ENCODE peak calls at places on chromosomes 2 and 18, in five cellular contexts. A is A549, X is immature natural killer cell, U is right cardiac atrium, C is GM10248. T is an unnamed sample.

GRCh38 chr2:145012214-145012670 is 492.3 kb upstream of the ZEB2 start:
- DNase-seq in C (no peak), U (peak), A (peak), X (no peak), T (no peak)

GRCh38 chr18:23377669-23378469 is 75.2 kb upstream of the RIOK3 start:
- DNase-seq in A (peak), X (no peak), C (peak), U (no peak), T (no peak)

GRCh38 chr2:218074031-218074430 is 5.0 kb downstream of the RUFY4 start:
- DNase-seq in U (no peak), A (peak), C (peak), X (no peak), T (no peak)

GRCh38 chr2:109030870-109031480 is 42.0 kb upstream of the EDAR start:
- DNase-seq in U (no peak), A (no peak), X (no peak), C (no peak), T (no peak)

GRCh38 chr2:169276045-169276444 is 86.3 kb downstream of the LRP2 start:
- DNase-seq in C (no peak), U (no peak), A (peak), X (no peak), T (no peak)

GRCh38 chr2:176560296-176560695 is 291.1 kb downstream of the MTX2 start:
- DNase-seq in U (no peak), X (no peak), C (no peak), A (no peak), T (no peak)

GRCh38 chr2:5172923-5173322 is 519.3 kb upstream of the SOX11 start:
- DNase-seq in X (no peak), U (no peak), A (no peak), C (no peak), T (no peak)

GRCh38 chr18:36477776-36478175 is 180.3 kb downstream of the FHOD3 start:
- DNase-seq in U (no peak), C (no peak), X (no peak), A (no peak), T (no peak)

GRCh38 chr2:182868423-182868822 is 2.0 kb upstream of the FRZB start:
- DNase-seq in C (no peak), U (no peak), A (no peak), X (no peak), T (peak)

GRCh38 chr2:241538838-241539615 is 19.5 kb upstream of the BOK start:
- DNase-seq in U (no peak), A (no peak), C (no peak), X (no peak), T (no peak)

GRCh38 chr2:45821558-45822271 is 170.2 kb downstream of the PRKCE start:
- DNase-seq in A (peak), X (no peak), C (no peak), U (no peak), T (peak)

GRCh38 chr2:74947703-74948102 is 10.7 kb upstream of the POLE4 start:
- DNase-seq in U (no peak), X (no peak), C (no peak), A (no peak), T (no peak)

GRCh38 chr2:75403991-75404428 is 156.7 kb downstream of the EVA1A start:
- DNase-seq in X (peak), U (no peak), C (peak), A (peak), T (no peak)

GRCh38 chr2:121491566-121491965 is 39.1 kb upstream of the RNU4ATAC start:
- DNase-seq in X (no peak), A (no peak), U (no peak), C (no peak), T (no peak)

GRCh38 chr2:120218181-120218580 is 5.0 kb downstream of the TMEM185B start:
- DNase-seq in C (peak), X (no peak), A (no peak), U (no peak), T (no peak)

GRCh38 chr18:61127714-61128485 is 205.3 kb upstream of the CDH20 start:
- DNase-seq in X (no peak), C (no peak), U (no peak), A (no peak), T (no peak)

GRCh38 chr2:24435391-24436316 is 55.4 kb upstream of the NCOA1 start:
- DNase-seq in A (no peak), U (peak), C (no peak), X (no peak), T (no peak)

GRCh38 chr2:169073211-169073971 is 4.0 kb downstream of the DHRS9 start:
- DNase-seq in C (no peak), U (no peak), X (no peak), A (no peak), T (no peak)

T was measured in NCI-H510A.